ENCODE peak calls at places on chromosomes 5 and 9, in nine cellular contexts. One of them, this sample, is unnamed.

GRCh38 chr5:32692066-32692746 is 18.9 kb upstream of the NPR3 start:
- DNase-seq in stomach: no peak
- DNase-seq in right lobe of liver: no peak
- DNase-seq in lower leg skin: no peak
- DNase-seq in spleen: no peak
- DNase-seq in prostate gland: no peak
- DNase-seq in H54: no peak
- DNase-seq in adrenal gland: no peak
- DNase-seq in heart left ventricle: no peak
- DNase-seq in this sample: no peak

GRCh38 chr9:98410185-98410697 is 154.8 kb upstream of the TBC1D2 start:
- DNase-seq in H54: peak
- DNase-seq in right lobe of liver: no peak
- DNase-seq in heart left ventricle: no peak
- DNase-seq in stomach: no peak
- DNase-seq in adrenal gland: no peak
- DNase-seq in prostate gland: no peak
- DNase-seq in lower leg skin: no peak
- DNase-seq in spleen: no peak
- DNase-seq in this sample: no peak

GRCh38 chr5:90632799-90633198 is 74.2 kb downstream of the ADGRV1 start:
- DNase-seq in adrenal gland: no peak
- DNase-seq in stomach: no peak
- DNase-seq in H54: no peak
- DNase-seq in lower leg skin: no peak
- DNase-seq in prostate gland: no peak
- DNase-seq in right lobe of liver: no peak
- DNase-seq in spleen: no peak
- DNase-seq in heart left ventricle: no peak
- DNase-seq in this sample: no peak

GRCh38 chr5:74240783-74241750 is 399.5 kb downstream of the ENC1 start:
- DNase-seq in adrenal gland: no peak
- DNase-seq in H54: no peak
- DNase-seq in heart left ventricle: no peak
- DNase-seq in lower leg skin: no peak
- DNase-seq in spleen: no peak
- DNase-seq in stomach: no peak
- DNase-seq in prostate gland: peak
- DNase-seq in right lobe of liver: no peak
- DNase-seq in this sample: no peak

GRCh38 chr5:163248856-163249255 is 188.5 kb upstream of the CCNG1 start:
- DNase-seq in stomach: no peak
- DNase-seq in prostate gland: no peak
- DNase-seq in spleen: no peak
- DNase-seq in lower leg skin: no peak
- DNase-seq in heart left ventricle: no peak
- DNase-seq in H54: no peak
- DNase-seq in adrenal gland: no peak
- DNase-seq in right lobe of liver: no peak
- DNase-seq in this sample: no peak

GRCh38 chr5:33068786-33069185 is 357.7 kb downstream of the NPR3 start:
- DNase-seq in stomach: no peak
- DNase-seq in prostate gland: no peak
- DNase-seq in right lobe of liver: no peak
- DNase-seq in heart left ventricle: no peak
- DNase-seq in lower leg skin: no peak
- DNase-seq in spleen: no peak
- DNase-seq in H54: peak
- DNase-seq in adrenal gland: no peak
- DNase-seq in this sample: no peak

GRCh38 chr5:40873481-40873880 is 32.3 kb downstream of the CARD6 start:
- DNase-seq in stomach: no peak
- DNase-seq in adrenal gland: no peak
- DNase-seq in spleen: no peak
- DNase-seq in heart left ventricle: no peak
- DNase-seq in right lobe of liver: no peak
- DNase-seq in prostate gland: no peak
- DNase-seq in lower leg skin: no peak
- DNase-seq in H54: no peak
- DNase-seq in this sample: no peak

GRCh38 chr5:134059758-134060495 is 54.6 kb upstream of the TCF7 start:
- DNase-seq in adrenal gland: no peak
- DNase-seq in lower leg skin: peak
- DNase-seq in H54: no peak
- DNase-seq in prostate gland: no peak
- DNase-seq in right lobe of liver: no peak
- DNase-seq in spleen: peak
- DNase-seq in stomach: no peak
- DNase-seq in heart left ventricle: no peak
- DNase-seq in this sample: no peak

GRCh38 chr9:68492801-68493200 is 47.9 kb downstream of the TMEM252 start:
- DNase-seq in prostate gland: peak
- DNase-seq in adrenal gland: peak
- DNase-seq in lower leg skin: no peak
- DNase-seq in H54: no peak
- DNase-seq in spleen: no peak
- DNase-seq in stomach: peak
- DNase-seq in heart left ventricle: no peak
- DNase-seq in right lobe of liver: no peak
- DNase-seq in this sample: no peak

GRCh38 chr9:136133191-136133958 is 14.7 kb upstream of the TMEM250 start:
- DNase-seq in heart left ventricle: no peak
- DNase-seq in right lobe of liver: no peak
- DNase-seq in stomach: no peak
- DNase-seq in H54: no peak
- DNase-seq in adrenal gland: no peak
- DNase-seq in spleen: no peak
- DNase-seq in lower leg skin: no peak
- DNase-seq in prostate gland: no peak
- DNase-seq in this sample: no peak

GRCh38 chr9:126880226-126880946 is 19.9 kb downstream of the ZBTB34 start:
- DNase-seq in right lobe of liver: no peak
- DNase-seq in stomach: no peak
- DNase-seq in adrenal gland: no peak
- DNase-seq in prostate gland: no peak
- DNase-seq in H54: no peak
- DNase-seq in spleen: peak
- DNase-seq in heart left ventricle: no peak
- DNase-seq in lower leg skin: no peak
- DNase-seq in this sample: no peak

GRCh38 chr5:129718766-129719165 is 29.1 kb upstream of the MINAR2 start:
- DNase-seq in prostate gland: no peak
- DNase-seq in lower leg skin: no peak
- DNase-seq in stomach: no peak
- DNase-seq in H54: no peak
- DNase-seq in spleen: no peak
- DNase-seq in adrenal gland: no peak
- DNase-seq in heart left ventricle: no peak
- DNase-seq in right lobe of liver: no peak
- DNase-seq in this sample: no peak

GRCh38 chr5:1557114-1557873 is 33.5 kb upstream of the LPCAT1 start:
- DNase-seq in prostate gland: no peak
- DNase-seq in adrenal gland: no peak
- DNase-seq in lower leg skin: peak
- DNase-seq in H54: no peak
- DNase-seq in stomach: no peak
- DNase-seq in heart left ventricle: no peak
- DNase-seq in spleen: no peak
- DNase-seq in right lobe of liver: no peak
- DNase-seq in this sample: peak

GRCh38 chr9:34510032-34510431 is 12.8 kb downstream of the ENHO start:
- DNase-seq in H54: no peak
- DNase-seq in prostate gland: no peak
- DNase-seq in right lobe of liver: no peak
- DNase-seq in stomach: no peak
- DNase-seq in adrenal gland: no peak
- DNase-seq in lower leg skin: peak
- DNase-seq in spleen: no peak
- DNase-seq in heart left ventricle: no peak
- DNase-seq in this sample: no peak

GRCh38 chr9:126677188-126678084 is 63.7 kb downstream of the LMX1B start:
- DNase-seq in lower leg skin: no peak
- DNase-seq in heart left ventricle: no peak
- DNase-seq in adrenal gland: no peak
- DNase-seq in H54: no peak
- DNase-seq in prostate gland: no peak
- DNase-seq in stomach: no peak
- DNase-seq in right lobe of liver: no peak
- DNase-seq in spleen: no peak
- DNase-seq in this sample: no peak

GRCh38 chr5:39270172-39270848 is 50.9 kb upstream of the FYB1 start:
- DNase-seq in H54: no peak
- DNase-seq in stomach: no peak
- DNase-seq in spleen: no peak
- DNase-seq in heart left ventricle: no peak
- DNase-seq in lower leg skin: no peak
- DNase-seq in right lobe of liver: no peak
- DNase-seq in adrenal gland: no peak
- DNase-seq in prostate gland: no peak
- DNase-seq in this sample: no peak

GRCh38 chr9:6944093-6944551 is 186.3 kb downstream of the KDM4C start:
- DNase-seq in H54: no peak
- DNase-seq in adrenal gland: no peak
- DNase-seq in spleen: no peak
- DNase-seq in right lobe of liver: no peak
- DNase-seq in prostate gland: no peak
- DNase-seq in lower leg skin: no peak
- DNase-seq in heart left ventricle: no peak
- DNase-seq in stomach: no peak
- DNase-seq in this sample: no peak

GRCh38 chr9:33354651-33355211 is 47.6 kb downstream of the AQP7 start:
- DNase-seq in heart left ventricle: no peak
- DNase-seq in adrenal gland: no peak
- DNase-seq in stomach: no peak
- DNase-seq in H54: no peak
- DNase-seq in lower leg skin: no peak
- DNase-seq in prostate gland: no peak
- DNase-seq in spleen: no peak
- DNase-seq in right lobe of liver: no peak
- DNase-seq in this sample: no peak

GRCh38 chr9:33348998-33349397 is 53.4 kb downstream of the AQP7 start:
- DNase-seq in heart left ventricle: no peak
- DNase-seq in spleen: no peak
- DNase-seq in stomach: no peak
- DNase-seq in adrenal gland: no peak
- DNase-seq in lower leg skin: no peak
- DNase-seq in right lobe of liver: no peak
- DNase-seq in prostate gland: no peak
- DNase-seq in H54: no peak
- DNase-seq in this sample: no peak

GRCh38 chr9:33350310-33350709 is 52.1 kb downstream of the AQP7 start:
- DNase-seq in stomach: no peak
- DNase-seq in right lobe of liver: no peak
- DNase-seq in adrenal gland: no peak
- DNase-seq in H54: peak
- DNase-seq in lower leg skin: no peak
- DNase-seq in spleen: no peak
- DNase-seq in prostate gland: no peak
- DNase-seq in heart left ventricle: no peak
- DNase-seq in this sample: no peak

GRCh38 chr9:33349743-33350142 is 52.6 kb downstream of the AQP7 start:
- DNase-seq in lower leg skin: no peak
- DNase-seq in H54: no peak
- DNase-seq in stomach: no peak
- DNase-seq in spleen: no peak
- DNase-seq in heart left ventricle: no peak
- DNase-seq in right lobe of liver: no peak
- DNase-seq in adrenal gland: peak
- DNase-seq in prostate gland: no peak
- DNase-seq in this sample: no peak

GRCh38 chr9:33351547-33351946 is 50.8 kb downstream of the AQP7 start:
- DNase-seq in lower leg skin: no peak
- DNase-seq in H54: no peak
- DNase-seq in right lobe of liver: no peak
- DNase-seq in heart left ventricle: no peak
- DNase-seq in adrenal gland: no peak
- DNase-seq in spleen: no peak
- DNase-seq in stomach: no peak
- DNase-seq in prostate gland: no peak
- DNase-seq in this sample: no peak
- TF ChIP-seq POLR2A in lower leg skin: no peak
- TF ChIP-seq POLR2A in H54: no peak
- TF ChIP-seq POLR2A in right lobe of liver: no peak
- TF ChIP-seq POLR2A in heart left ventricle: no peak
- TF ChIP-seq POLR2A in adrenal gland: no peak
- TF ChIP-seq POLR2A in spleen: no peak
- TF ChIP-seq POLR2A in stomach: no peak
- TF ChIP-seq POLR2A in prostate gland: no peak
- TF ChIP-seq POLR2A in this sample: no peak

GRCh38 chr5:137470111-137470920 is 28.8 kb downstream of the SPOCK1 start:
- DNase-seq in H54: peak
- DNase-seq in lower leg skin: peak
- DNase-seq in heart left ventricle: peak
- DNase-seq in prostate gland: no peak
- DNase-seq in right lobe of liver: no peak
- DNase-seq in stomach: no peak
- DNase-seq in adrenal gland: peak
- DNase-seq in spleen: no peak
- DNase-seq in this sample: no peak
- TF ChIP-seq POLR2A in H54: no peak
- TF ChIP-seq POLR2A in lower leg skin: no peak
- TF ChIP-seq POLR2A in heart left ventricle: no peak
- TF ChIP-seq POLR2A in prostate gland: no peak
- TF ChIP-seq POLR2A in right lobe of liver: no peak
- TF ChIP-seq POLR2A in stomach: no peak
- TF ChIP-seq POLR2A in adrenal gland: no peak
- TF ChIP-seq POLR2A in spleen: no peak
- TF ChIP-seq POLR2A in this sample: no peak

DNA sequence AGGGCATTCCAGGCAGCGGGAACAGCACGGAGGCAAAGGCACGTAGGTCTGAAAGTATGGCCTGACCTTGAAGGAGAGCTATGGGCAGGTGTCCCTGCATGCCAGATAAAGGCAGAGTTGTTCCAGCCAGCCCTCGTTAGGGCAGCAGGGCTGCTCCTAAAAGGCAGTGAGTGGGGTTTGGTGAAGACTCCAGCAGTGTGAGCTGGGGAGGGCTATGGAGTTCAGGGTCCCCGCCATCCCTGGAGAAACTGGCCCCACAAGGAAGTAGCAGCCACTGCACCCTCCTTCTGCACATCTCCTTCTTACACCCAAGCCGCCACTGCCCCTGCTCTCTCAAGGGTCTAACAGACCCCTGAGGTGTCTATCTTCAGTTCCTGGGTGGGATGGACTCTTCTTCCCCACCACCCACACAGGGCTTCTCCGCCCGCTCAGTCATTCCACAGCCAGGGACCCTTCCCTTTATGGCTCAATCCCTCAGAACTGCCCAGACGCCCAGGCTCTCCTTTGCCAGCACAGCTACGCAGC is 1.4 kb downstream of the AKNA start:
- DNase-seq in right lobe of liver: no peak
- DNase-seq in prostate gland: no peak
- DNase-seq in heart left ventricle: peak
- DNase-seq in lower leg skin: no peak
- DNase-seq in adrenal gland: no peak
- DNase-seq in H54: no peak
- DNase-seq in spleen: peak
- DNase-seq in stomach: no peak
- DNase-seq in this sample: no peak
- TF ChIP-seq POLR2A in right lobe of liver: no peak
- TF ChIP-seq POLR2A in prostate gland: no peak
- TF ChIP-seq POLR2A in heart left ventricle: no peak
- TF ChIP-seq POLR2A in lower leg skin: no peak
- TF ChIP-seq POLR2A in adrenal gland: no peak
- TF ChIP-seq POLR2A in H54: no peak
- TF ChIP-seq POLR2A in spleen: no peak
- TF ChIP-seq POLR2A in stomach: no peak
- TF ChIP-seq POLR2A in this sample: no peak

GRCh38 chr5:64165500-64166200 is at the start of gene RNF180:
- DNase-seq in adrenal gland: peak
- DNase-seq in lower leg skin: peak
- DNase-seq in spleen: peak
- DNase-seq in heart left ventricle: peak
- DNase-seq in right lobe of liver: peak
- DNase-seq in H54: no peak
- DNase-seq in prostate gland: peak
- DNase-seq in stomach: peak
- DNase-seq in this sample: peak
- TF ChIP-seq POLR2A in adrenal gland: peak
- TF ChIP-seq POLR2A in lower leg skin: no peak
- TF ChIP-seq POLR2A in spleen: no peak
- TF ChIP-seq POLR2A in heart left ventricle: no peak
- TF ChIP-seq POLR2A in right lobe of liver: peak
- TF ChIP-seq POLR2A in H54: no peak
- TF ChIP-seq POLR2A in prostate gland: no peak
- TF ChIP-seq POLR2A in stomach: no peak
- TF ChIP-seq POLR2A in this sample: no peak